ENCODE peak calls at places on chromosome 3, in six cellular contexts. Y, S, I, G, T and M are unnamed samples.

GRCh38 chr3:112074616-112075497 is 11.3 kb upstream of the C3orf52 start:
- DNase-seq in Y (no peak), S (peak), I (no peak), G (peak), T (peak), M (no peak)

GRCh38 chr3:126544596-126545281 is 14.0 kb downstream of the C3orf22 start:
- DNase-seq in Y (peak), S (no peak), I (no peak), G (no peak), T (no peak), M (peak)

GRCh38 chr3:139607981-139608380 is 68.4 kb upstream of the RBP1 start:
- DNase-seq in Y (no peak), S (no peak), I (no peak), G (no peak), T (no peak), M (no peak)

GRCh38 chr3:169041677-169042171 is 621.8 kb downstream of the MECOM start:
- DNase-seq in Y (no peak), S (peak), I (no peak), G (peak), T (peak), M (no peak)

GRCh38 chr3:136545664-136546266 is 206.4 kb downstream of the STAG1 start:
- DNase-seq in Y (no peak), S (no peak), I (no peak), G (no peak), T (no peak), M (no peak)

GRCh38 chr3:112390783-112391641 is 58.1 kb downstream of the CD200 start:
- DNase-seq in Y (no peak), S (peak), I (peak), G (no peak), T (peak), M (no peak)

GRCh38 chr3:17175187-17175839 is 290.6 kb downstream of the PLCL2 start:
- DNase-seq in Y (no peak), S (peak), I (no peak), G (no peak), T (peak), M (no peak)

GRCh38 chr3:108127301-108127988 is 36.6 kb upstream of the CD47 start:
- DNase-seq in Y (no peak), S (peak), I (no peak), G (no peak), T (no peak), M (no peak)

GRCh38 chr3:134640872-134641470 is 9.9 kb downstream of the KY start:
- DNase-seq in Y (no peak), S (peak), I (peak), G (peak), T (peak), M (peak)

GRCh38 chr3:54967586-54968244 is 39.9 kb upstream of the LRTM1 start:
- DNase-seq in Y (no peak), S (no peak), I (no peak), G (no peak), T (peak), M (no peak)

GRCh38 chr3:101671014-101671413 is 5.9 kb downstream of the ZBTB11 start:
- DNase-seq in Y (no peak), S (no peak), I (no peak), G (no peak), T (no peak), M (no peak)

GRCh38 chr3:120013481-120013880 is 80.8 kb downstream of the GSK3B start:
- DNase-seq in Y (no peak), S (no peak), I (no peak), G (no peak), T (peak), M (no peak)

GRCh38 chr3:25594007-25594502 is 70.7 kb downstream of the TOP2B start:
- DNase-seq in Y (no peak), S (peak), I (no peak), G (no peak), T (peak), M (no peak)

GRCh38 chr3:126051234-126051633 is 32.7 kb downstream of the SLC41A3 start:
- DNase-seq in Y (no peak), S (no peak), I (no peak), G (no peak), T (no peak), M (no peak)

GRCh38 chr3:37904614-37905047 is 43.0 kb downstream of the CTDSPL start:
- DNase-seq in Y (no peak), S (no peak), I (no peak), G (no peak), T (peak), M (no peak)

GRCh38 chr3:101131767-101132166 is 138.5 kb upstream of the ABI3BP start:
- DNase-seq in Y (no peak), S (no peak), I (no peak), G (no peak), T (no peak), M (no peak)

GRCh38 chr3:156691920-156692319 is 17.5 kb downstream of the TIPARP start:
- DNase-seq in Y (no peak), S (no peak), I (no peak), G (no peak), T (peak), M (no peak)

GRCh38 chr3:128334086-128334650 is 132.5 kb downstream of the DNAJB8 start:
- DNase-seq in Y (no peak), S (no peak), I (no peak), G (no peak), T (no peak), M (no peak)

GRCh38 chr3:38107911-38108648 is 28.8 kb downstream of the ACAA1 start:
- DNase-seq in Y (no peak), S (no peak), I (no peak), G (no peak), T (no peak), M (no peak)

GRCh38 chr3:152317956-152318355 is 49.2 kb downstream of the MBNL1 start:
- DNase-seq in Y (no peak), S (no peak), I (no peak), G (no peak), T (peak), M (no peak)

GRCh38 chr3:184284696-184285095 is 8.9 kb downstream of the ECE2 start:
- DNase-seq in Y (no peak), S (peak), I (peak), G (peak), T (peak), M (no peak)

GRCh38 chr3:194132465-194133358 is 3.2 kb upstream of the HES1 start:
- DNase-seq in Y (no peak), S (no peak), I (no peak), G (no peak), T (no peak), M (no peak)

GRCh38 chr3:114487502-114487901 is 193.7 kb downstream of the TIGIT start:
- DNase-seq in Y (no peak), S (no peak), I (no peak), G (no peak), T (no peak), M (no peak)

GRCh38 chr3:133136114-133137041 is 98.2 kb downstream of the TMEM108 start:
- DNase-seq in Y (no peak), S (peak), I (no peak), G (no peak), T (peak), M (no peak)

GRCh38 chr3:50396502-50396901 is 37.2 kb upstream of the TMEM115 start:
- DNase-seq in Y (no peak), S (peak), I (no peak), G (no peak), T (no peak), M (no peak)

GRCh38 chr3:69764861-69765260 is 25.6 kb downstream of the MITF start:
- DNase-seq in Y (no peak), S (no peak), I (no peak), G (no peak), T (peak), M (no peak)

GRCh38 chr3:126481808-126482502 is 6.3 kb upstream of the ZXDC start:
- DNase-seq in Y (no peak), S (no peak), I (no peak), G (no peak), T (no peak), M (no peak)

GRCh38 chr3:168024537-168024941 is 71.2 kb downstream of the GOLIM4 start:
- DNase-seq in Y (no peak), S (no peak), I (no peak), G (no peak), T (peak), M (no peak)

GRCh38 chr3:195897081-195897852 is 11.1 kb downstream of the TNK2 start:
- DNase-seq in Y (no peak), S (peak), I (no peak), G (peak), T (peak), M (no peak)

GRCh38 chr3:188153498-188153948 is 434 bp upstream of the LPP start:
- DNase-seq in Y (no peak), S (peak), I (peak), G (peak), T (peak), M (no peak)

GRCh38 chr3:194369522-194370279 is at the start of gene LRRC15:
- DNase-seq in Y (no peak), S (peak), I (no peak), G (peak), T (peak), M (no peak)

GRCh38 chr3:42079701-42080323 is 11.3 kb upstream of the TRAK1 start:
- DNase-seq in Y (no peak), S (peak), I (no peak), G (no peak), T (no peak), M (no peak)

GRCh38 chr3:143672396-143673165 is 175.7 kb downstream of the SLC9A9 start:
- DNase-seq in Y (no peak), S (no peak), I (no peak), G (no peak), T (no peak), M (no peak)

GRCh38 chr3:159586587-159587202 is 401.9 kb upstream of the IL12A start:
- DNase-seq in Y (peak), S (peak), I (peak), G (peak), T (peak), M (no peak)

GRCh38 chr3:120559228-120560061 is 36.7 kb upstream of the NDUFB4 start:
- DNase-seq in Y (no peak), S (peak), I (peak), G (no peak), T (peak), M (peak)

GRCh38 chr3:19901337-19901736 is 32.7 kb downstream of the EFHB start:
- DNase-seq in Y (no peak), S (peak), I (no peak), G (no peak), T (no peak), M (no peak)

DNA sequence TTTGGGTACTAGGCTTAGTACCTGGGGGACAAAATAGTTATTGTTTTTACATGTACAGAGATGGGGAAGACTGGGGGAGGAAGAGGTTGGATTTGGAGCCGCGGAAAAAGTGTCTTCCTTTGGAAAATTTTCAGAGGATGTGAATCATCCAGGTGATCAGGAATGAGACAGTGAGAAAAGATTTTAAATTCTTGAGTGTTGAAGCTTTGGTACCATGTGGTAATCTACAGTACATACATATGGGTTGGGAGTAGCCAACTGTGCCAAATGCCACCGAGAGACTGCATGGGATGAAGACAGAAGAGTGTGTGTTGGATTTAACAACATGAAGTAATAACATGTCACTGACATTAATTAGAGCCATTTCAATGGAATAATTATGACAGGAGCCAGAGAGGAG is 1238.2 kb downstream of the ROBO1 start:
- DNase-seq in Y (no peak), S (peak), I (no peak), G (no peak), T (no peak), M (no peak)
- TF ChIP-seq CTCF in Y (no peak), S (no peak), I (no peak), G (no peak), T (no peak), M (no peak)

GRCh38 chr3:150761831-150762661 is 923 bp downstream of the SIAH2 start:
- DNase-seq in Y (peak), S (peak), I (peak), G (peak), T (peak), M (no peak)
- TF ChIP-seq CTCF in Y (no peak), S (no peak), I (no peak), G (no peak), T (no peak), M (no peak)

GRCh38 chr3:61857297-61857696 is 295.9 kb downstream of the PTPRG start:
- DNase-seq in Y (no peak), S (no peak), I (no peak), G (no peak), T (no peak), M (no peak)
- TF ChIP-seq CTCF in Y (no peak), S (no peak), I (no peak), G (no peak), T (no peak), M (no peak)

GRCh38 chr3:197454014-197454413 is 101.8 kb downstream of the BDH1 start:
- DNase-seq in Y (no peak), S (no peak), I (no peak), G (no peak), T (no peak), M (no peak)
- TF ChIP-seq CTCF in Y (peak), S (no peak), I (no peak), G (peak), T (no peak), M (no peak)

DNA sequence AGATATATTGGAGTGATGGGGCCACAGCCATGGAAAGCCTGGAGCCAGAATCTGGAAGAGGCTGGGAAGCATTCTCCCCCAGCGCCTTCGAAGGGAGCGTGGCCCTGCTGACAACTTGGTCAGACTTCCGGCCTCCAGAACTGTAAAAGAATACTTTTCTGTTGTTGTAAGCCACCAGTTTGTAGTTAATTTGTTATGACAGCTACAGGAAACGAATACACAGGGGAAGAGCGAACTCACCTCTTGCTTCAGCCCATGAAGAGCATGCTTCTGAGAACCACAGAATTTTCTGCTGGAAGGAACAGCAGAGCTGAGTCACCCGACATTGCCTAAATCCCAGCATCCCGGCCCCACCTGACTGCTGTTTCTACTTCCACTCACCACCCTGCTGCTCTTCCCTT is 501.7 kb downstream of the SHQ1 start:
- DNase-seq in Y (no peak), S (peak), I (no peak), G (no peak), T (peak), M (no peak)
- TF ChIP-seq CTCF in Y (no peak), S (no peak), I (no peak), G (no peak), T (no peak), M (no peak)

GRCh38 chr3:8516783-8517182 is 15.2 kb downstream of the LMCD1 start:
- DNase-seq in Y (no peak), S (no peak), I (no peak), G (no peak), T (no peak), M (no peak)
- TF ChIP-seq CTCF in Y (no peak), S (no peak), I (no peak), G (no peak), T (no peak), M (no peak)

DNA sequence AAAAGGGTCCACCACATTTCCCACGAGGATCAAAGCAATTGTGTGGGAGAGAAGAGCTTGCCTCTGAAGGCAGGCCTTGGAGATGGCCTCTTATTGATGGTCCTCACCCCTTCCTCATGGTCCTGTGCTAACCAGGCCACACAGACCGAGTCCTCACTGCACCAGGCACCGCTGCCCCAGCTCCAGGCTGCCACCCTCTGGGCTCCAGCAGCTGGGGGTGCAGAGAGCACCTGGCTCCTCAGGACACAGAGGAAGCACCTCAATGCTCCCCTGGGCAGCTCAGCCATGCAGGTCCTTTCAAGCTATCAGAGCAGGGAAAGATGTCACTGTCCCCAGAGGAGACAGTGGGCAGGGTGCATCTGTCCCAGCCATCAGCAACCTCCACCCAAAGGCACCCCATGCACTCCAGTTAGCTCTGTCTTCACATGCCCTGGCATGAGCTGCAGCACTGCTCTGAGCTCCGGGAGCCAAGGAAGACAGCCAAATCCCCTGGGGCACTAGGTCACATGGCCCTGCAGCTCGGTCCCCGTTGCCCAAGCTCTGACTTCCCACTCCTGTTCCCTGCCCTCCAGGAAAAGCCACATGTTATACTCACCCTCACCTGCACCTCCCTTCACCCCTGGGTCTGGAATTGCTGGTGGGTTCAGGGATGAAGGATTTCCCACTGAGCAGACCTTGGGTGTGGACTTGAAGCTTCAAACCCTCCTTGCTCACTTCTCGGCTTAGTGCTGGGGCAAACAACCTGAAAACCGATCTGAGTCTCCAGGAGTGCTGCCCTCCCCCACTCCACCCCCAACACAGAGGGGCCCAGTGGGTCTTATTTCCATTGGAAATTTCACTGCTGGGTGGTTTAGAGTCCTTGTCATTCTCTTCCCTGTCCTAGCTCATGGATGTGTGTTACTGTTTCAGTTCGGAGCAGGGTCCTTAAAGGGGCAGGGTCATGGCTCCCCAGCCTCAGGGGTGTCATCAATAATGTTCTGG is 32.6 kb downstream of the ALS2CL start:
- DNase-seq in Y (no peak), S (no peak), I (no peak), G (no peak), T (no peak), M (peak)
- TF ChIP-seq CTCF in Y (no peak), S (no peak), I (no peak), G (no peak), T (no peak), M (no peak)